ENCODE peak calls at places on chromosomes 1 and 21, in eight cellular contexts. D is body of pancreas; B is stimulated activated CD8-positive, alpha-beta memory T cell treated with anti-CD3 and anti-CD28 coated beads, Interleukin-2, amount 100 ng/mL, for 1 hour; F is stimulated activated CD4-positive, alpha-beta T cell treated with anti-CD3 and anti-CD28 coated beads, Interleukin-2, amount 100 ng/mL, for 48 hours; O is activated naive CD4-positive, alpha-beta T cell treated with anti-CD3 and anti-CD28 coated beads, Interleukin-2, amount 10 ng/mL, durations not matched to agents 7 days and 5 days; P is GM12865; A is lower lobe of right lung; Q is activated T-cell treated with anti-CD3 and anti-CD28 coated beads for 1 hour. C is an unnamed sample.

GRCh38 chr21:42047821-42048613 is 23.1 kb upstream of the UMODL1 start:
- DNase-seq in D (peak; percentile 60), B (no peak), F (no peak), O (no peak), P (no peak), A (no peak), Q (no peak), C (peak; percentile 60)

GRCh38 chr21:34983680-34984086 is 65.4 kb downstream of the RUNX1 start:
- DNase-seq in D (no peak), B (peak; percentile 26), F (peak; percentile 58), O (peak; percentile 48), P (no peak), A (no peak), Q (peak; percentile 38), C (peak; percentile 58)

GRCh38 chr1:55981015-55981635 is 598.2 kb downstream of the PLPP3 start:
- DNase-seq in D (no peak), B (no peak), F (no peak), O (no peak), P (no peak), A (no peak), Q (no peak), C (no peak)

GRCh38 chr1:31218705-31219104 is 21.0 kb downstream of the NKAIN1 start:
- DNase-seq in D (no peak), B (no peak), F (no peak), O (no peak), P (no peak), A (no peak), Q (no peak), C (no peak)

GRCh38 chr1:198741744-198742143 is 102.9 kb downstream of the PTPRC start:
- DNase-seq in D (no peak), B (no peak), F (no peak), O (no peak), P (no peak), A (no peak), Q (no peak), C (no peak)

GRCh38 chr1:10374442-10374860 is 24.4 kb upstream of the PGD start:
- DNase-seq in D (no peak), B (no peak), F (no peak), O (no peak), P (no peak), A (no peak), Q (no peak), C (no peak)

GRCh38 chr1:12453400-12454343 is 164.3 kb downstream of the DHRS3 start:
- DNase-seq in D (no peak), B (no peak), F (no peak), O (peak; percentile 60), P (no peak), A (no peak), Q (no peak), C (no peak)

GRCh38 chr1:34140011-34140676 is 24.9 kb downstream of the CSMD2 start:
- DNase-seq in D (no peak), B (no peak), F (no peak), O (no peak), P (no peak), A (no peak), Q (no peak), C (no peak)

GRCh38 chr1:34681481-34682451 is 73.1 kb upstream of the GJB5 start:
- DNase-seq in D (peak; percentile 36), B (peak; percentile 11), F (peak; percentile 56), O (peak; percentile 61), P (peak; percentile 54), A (no peak), Q (peak; percentile 24), C (peak; percentile 40)

GRCh38 chr1:42259059-42259738 is 75.8 kb downstream of the FOXJ3 start:
- DNase-seq in D (no peak), B (no peak), F (no peak), O (no peak), P (peak; percentile 63), A (no peak), Q (no peak), C (no peak)

GRCh38 chr1:182253319-182253718 is 138.3 kb downstream of the GLUL start:
- DNase-seq in D (no peak), B (no peak), F (no peak), O (no peak), P (no peak), A (no peak), Q (no peak), C (no peak)

GRCh38 chr1:150282558-150282958 is 204 bp downstream of the CIART start:
- DNase-seq in D (peak; percentile 56), B (no peak), F (peak; percentile 21), O (no peak), P (no peak), A (peak; percentile 69), Q (no peak), C (no peak)

GRCh38 chr1:72567511-72567910 is 285.2 kb upstream of the NEGR1 start:
- DNase-seq in D (no peak), B (no peak), F (no peak), O (no peak), P (no peak), A (no peak), Q (no peak), C (peak; percentile 14)

GRCh38 chr1:112439592-112439991 is 43.6 kb downstream of the CTTNBP2NL start:
- DNase-seq in D (no peak), B (no peak), F (no peak), O (no peak), P (no peak), A (no peak), Q (no peak), C (no peak)

GRCh38 chr1:151512801-151513625 is 1.8 kb downstream of the CGN start:
- DNase-seq in D (peak; percentile 94), B (no peak), F (no peak), O (no peak), P (no peak), A (peak; percentile 84), Q (no peak), C (no peak)

GRCh38 chr1:203295796-203296195 is 9.5 kb upstream of the BTG2 start:
- DNase-seq in D (no peak), B (no peak), F (no peak), O (no peak), P (peak; percentile 44), A (no peak), Q (no peak), C (no peak)

GRCh38 chr1:55064071-55064581 is 24.8 kb downstream of the PCSK9 start:
- DNase-seq in D (no peak), B (no peak), F (no peak), O (no peak), P (peak; percentile 28), A (no peak), Q (no peak), C (peak; percentile 9)

GRCh38 chr1:184483101-184483813 is 96.4 kb downstream of the C1orf21 start:
- DNase-seq in D (peak; percentile 72), B (no peak), F (no peak), O (no peak), P (peak; percentile 29), A (peak; percentile 67), Q (no peak), C (peak; percentile 57)

GRCh38 chr1:31621498-31621820 is 4.0 kb downstream of the HCRTR1 start:
- DNase-seq in D (no peak), B (no peak), F (no peak), O (no peak), P (no peak), A (no peak), Q (no peak), C (no peak)

GRCh38 chr1:62905309-62905708 is 121.4 kb downstream of the ATG4C start:
- DNase-seq in D (no peak), B (no peak), F (no peak), O (no peak), P (no peak), A (no peak), Q (no peak), C (no peak)

GRCh38 chr21:39961251-39961650 is 94.0 kb downstream of the PCP4 start:
- DNase-seq in D (no peak), B (no peak), F (no peak), O (no peak), P (no peak), A (no peak), Q (no peak), C (no peak)

GRCh38 chr1:30887485-30888315 is 20.9 kb downstream of the SDC3 start:
- DNase-seq in D (no peak), B (no peak), F (no peak), O (no peak), P (no peak), A (no peak), Q (no peak), C (no peak)

GRCh38 chr1:109910963-109911798 is 532 bp downstream of the CSF1 start:
- DNase-seq in D (no peak), B (no peak), F (no peak), O (peak; percentile 47), P (peak; percentile 35), A (no peak), Q (no peak), C (no peak)

GRCh38 chr1:176876966-176877515 is 287.5 kb downstream of the ASTN1 start:
- DNase-seq in D (no peak), B (no peak), F (no peak), O (no peak), P (no peak), A (no peak), Q (no peak), C (no peak)

GRCh38 chr1:96804649-96805048 is 83.1 kb downstream of the PTBP2 start:
- DNase-seq in D (no peak), B (no peak), F (no peak), O (no peak), P (no peak), A (no peak), Q (no peak), C (no peak)

GRCh38 chr1:153963850-153964331 is 554 bp upstream of the SLC39A1 start:
- DNase-seq in D (peak; percentile 60), B (no peak), F (no peak), O (no peak), P (no peak), A (peak; percentile 73), Q (no peak), C (peak; percentile 34)

GRCh38 chr1:32538887-32539583 is at the start of gene ZBTB8A:
- DNase-seq in D (peak; percentile 64), B (no peak), F (peak; percentile 9), O (peak; percentile 31), P (peak; percentile 64), A (peak; percentile 62), Q (no peak), C (peak; percentile 48)

GRCh38 chr1:202023033-202023433 is 12.6 kb downstream of the ELF3 start:
- DNase-seq in D (peak; percentile 94), B (no peak), F (no peak), O (no peak), P (no peak), A (peak; percentile 79), Q (no peak), C (no peak)

GRCh38 chr1:153941826-153942725 is 4.4 kb downstream of the DENND4B start:
- DNase-seq in D (no peak), B (no peak), F (no peak), O (no peak), P (no peak), A (no peak), Q (no peak), C (no peak)

GRCh38 chr1:160083968-160084770 is 2.8 kb downstream of the KCNJ9 start:
- DNase-seq in D (peak; percentile 90), B (peak; percentile 42), F (peak; percentile 69), O (peak; percentile 85), P (peak; percentile 77), A (peak; percentile 86), Q (peak; percentile 68), C (peak; percentile 92)

GRCh38 chr1:44590475-44590874 is 83.8 kb downstream of the TMEM53 start:
- DNase-seq in D (no peak), B (no peak), F (no peak), O (no peak), P (no peak), A (no peak), Q (no peak), C (no peak)

GRCh38 chr1:58881471-58881994 is 97.7 kb upstream of the JUN start:
- DNase-seq in D (peak; percentile 83), B (no peak), F (no peak), O (no peak), P (no peak), A (no peak), Q (no peak), C (no peak)

GRCh38 chr1:94104776-94105462 is 16.0 kb downstream of the ABCA4 start:
- DNase-seq in D (no peak), B (no peak), F (no peak), O (no peak), P (no peak), A (no peak), Q (no peak), C (no peak)

GRCh38 chr1:62954758-62955157 is 170.8 kb downstream of the ATG4C start:
- DNase-seq in D (no peak), B (no peak), F (no peak), O (no peak), P (no peak), A (no peak), Q (no peak), C (no peak)

C was measured in MM.1S.